ENCODE peak calls at places on chromosomes 13 and 19, in five cellular contexts. J is fibroblast of pulmonary artery, A is endothelial cell of umbilical vein, B is mucosa of descending colon, P is A549. G is an unnamed sample.

GRCh38 chr19:50252111-50252886 is 48.9 kb downstream of the MYH14 start:
- DNase-seq in J (peak), A (peak), B (peak), P (peak), G (no peak)

GRCh38 chr19:52963229-52963760 is 614 bp upstream of the ZNF816 start:
- DNase-seq in J (no peak), A (no peak), B (peak), P (no peak), G (no peak)

GRCh38 chr19:7916137-7916907 is 1.7 kb downstream of the TGFBR3L start:
- DNase-seq in J (no peak), A (no peak), B (peak), P (no peak), G (no peak)

GRCh38 chr19:45973564-45974338 is at the start of gene NOVA2:
- DNase-seq in J (peak), A (peak), B (peak), P (peak), G (peak)

GRCh38 chr13:91111476-91112190 is 235.9 kb upstream of the MIR17HG start:
- DNase-seq in J (no peak), A (no peak), B (no peak), P (no peak), G (no peak)

GRCh38 chr19:2820112-2820702 is 539 bp downstream of the ZNF554 start:
- DNase-seq in J (no peak), A (peak), B (peak), P (no peak), G (peak)

GRCh38 chr19:47331490-47331889 is 485 bp upstream of the C5AR2 start:
- DNase-seq in J (no peak), A (no peak), B (no peak), P (no peak), G (no peak)

GRCh38 chr19:3443840-3444694 is 36.3 kb downstream of the SMIM24 start:
- DNase-seq in J (peak), A (peak), B (no peak), P (no peak), G (no peak)

GRCh38 chr19:47228168-47228936 is 2.6 kb downstream of the BBC3 start:
- DNase-seq in J (no peak), A (no peak), B (peak), P (peak), G (peak)

GRCh38 chr13:103663996-103664395 is 597.8 kb upstream of the SLC10A2 start:
- DNase-seq in J (no peak), A (no peak), B (no peak), P (no peak), G (no peak)

GRCh38 chr13:111033172-111034133 is 81.7 kb upstream of the ARHGEF7 start:
- DNase-seq in J (no peak), A (no peak), B (no peak), P (no peak), G (no peak)

GRCh38 chr13:98181106-98181815 is 4.2 kb upstream of the RNF113B start:
- DNase-seq in J (no peak), A (no peak), B (no peak), P (no peak), G (no peak)

GRCh38 chr19:49570997-49571676 is 9.2 kb downstream of the NOSIP start:
- DNase-seq in J (no peak), A (no peak), B (peak), P (peak), G (no peak)

GRCh38 chr13:25375727-25376358 is 4.1 kb downstream of the ATP8A2 start:
- DNase-seq in J (peak), A (peak), B (no peak), P (peak), G (peak)

GRCh38 chr19:11598746-11599145 is 1.5 kb downstream of the ZNF627 start:
- DNase-seq in J (no peak), A (no peak), B (no peak), P (no peak), G (no peak)

GRCh38 chr13:37716395-37716794 is 117.8 kb upstream of the POSTN start:
- DNase-seq in J (peak), A (peak), B (no peak), P (no peak), G (peak)

GRCh38 chr19:52171321-52172169 is at the start of gene ZNF836:
- DNase-seq in J (peak), A (peak), B (peak), P (peak), G (peak)

GRCh38 chr13:34620073-34620858 is 321.8 kb upstream of the NBEA start:
- DNase-seq in J (no peak), A (no peak), B (no peak), P (no peak), G (no peak)

GRCh38 chr19:38544569-38545315 is 73.0 kb downstream of the MAP4K1 start:
- DNase-seq in J (peak), A (no peak), B (no peak), P (no peak), G (peak)
- TF ChIP-seq CTCF in J (no peak), A (no peak), B (peak), P (peak), G (peak)

GRCh38 chr13:114026128-114026880 is 52.4 kb upstream of the C13orf46 start:
- DNase-seq in J (no peak), A (no peak), B (no peak), P (no peak), G (no peak)
- H3K4me3 ChIP-seq in J (no peak), A (no peak), B (no peak), P (no peak), G (no peak)

GRCh38 chr13:94175076-94175475 is 304.4 kb downstream of the DCT start:
- DNase-seq in J (no peak), A (no peak), B (no peak), P (no peak), G (no peak)

GRCh38 chr13:94174009-94174408 is 305.5 kb downstream of the DCT start:
- DNase-seq in J (no peak), A (no peak), B (no peak), P (no peak), G (no peak)

GRCh38 chr13:94169783-94170513 is 309.5 kb downstream of the DCT start:
- DNase-seq in J (no peak), A (no peak), B (no peak), P (no peak), G (peak)

GRCh38 chr13:94176576-94176975 is 302.9 kb downstream of the DCT start:
- DNase-seq in J (no peak), A (no peak), B (no peak), P (no peak), G (no peak)

GRCh38 chr13:94173312-94173854 is 306.1 kb downstream of the DCT start:
- DNase-seq in J (no peak), A (no peak), B (no peak), P (no peak), G (peak)
- TF ChIP-seq CTCF in J (no peak), A (no peak), B (no peak), P (no peak), G (no peak)

GRCh38 chr13:109720758-109721184 is 65.6 kb downstream of the IRS2 start:
- DNase-seq in J (no peak), A (no peak), B (no peak), P (peak), G (no peak)
- H3K4me3 ChIP-seq in J (no peak), A (no peak), B (no peak), P (no peak), G (no peak)

DNA sequence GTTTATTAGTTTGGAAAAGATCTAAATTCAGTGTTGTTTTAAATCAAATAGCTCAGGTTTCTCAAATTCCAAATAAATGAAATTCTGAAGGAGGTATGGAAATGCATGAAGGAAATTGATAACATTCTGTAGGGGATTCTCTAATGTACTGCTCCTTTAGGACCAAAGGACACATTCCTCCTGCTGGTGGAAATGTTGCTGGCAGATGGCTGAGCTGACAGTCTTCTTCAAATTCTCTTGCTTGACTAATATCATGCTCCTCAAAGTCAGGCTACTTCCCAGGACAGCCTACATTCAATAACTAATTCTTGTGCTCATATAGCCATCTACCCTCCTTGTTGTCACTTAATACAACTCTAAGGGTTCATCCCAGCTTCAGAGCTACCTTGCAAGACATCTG is 1118.5 kb downstream of the PCDH9 start:
- DNase-seq in J (no peak), A (no peak), B (no peak), P (no peak), G (no peak)
- TF ChIP-seq CTCF in J (no peak), A (no peak), B (no peak), P (no peak), G (no peak)

DNA sequence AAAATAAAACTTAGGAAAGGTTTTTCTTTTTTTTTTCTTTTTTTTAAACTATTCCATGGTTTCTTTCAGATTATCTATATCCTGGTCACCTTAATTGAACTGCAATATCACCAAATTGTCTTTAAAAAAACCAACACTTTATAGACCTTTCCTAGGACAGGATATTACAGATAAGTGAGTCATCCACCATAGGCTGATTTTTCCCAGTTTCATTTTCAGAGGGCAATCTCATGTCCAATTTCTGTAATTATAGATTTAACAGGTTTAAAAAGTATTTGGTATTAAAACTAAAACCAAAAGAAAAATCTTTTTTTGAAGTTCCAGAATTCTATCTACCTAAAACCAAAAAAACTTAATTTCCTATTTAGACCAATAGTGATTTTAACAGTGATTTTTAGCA is 13.2 kb downstream of the SPART start:
- DNase-seq in J (peak), A (peak), B (no peak), P (no peak), G (peak)
- H3K4me3 ChIP-seq in J (peak), A (no peak), B (no peak), P (no peak), G (no peak)

GRCh38 chr19:32542477-32543106 is 38.4 kb upstream of the PDCD5 start:
- DNase-seq in J (no peak), A (no peak), B (no peak), P (no peak), G (no peak)

GRCh38 chr19:32537626-32538025 is 43.4 kb upstream of the PDCD5 start:
- DNase-seq in J (no peak), A (no peak), B (no peak), P (no peak), G (no peak)

GRCh38 chr19:32543107-32543900 is 37.7 kb upstream of the PDCD5 start:
- DNase-seq in J (no peak), A (no peak), B (no peak), P (peak), G (no peak)

GRCh38 chr19:32539240-32539916 is 41.6 kb upstream of the PDCD5 start:
- DNase-seq in J (no peak), A (no peak), B (no peak), P (no peak), G (no peak)
- TF ChIP-seq CTCF in J (no peak), A (no peak), B (no peak), P (no peak), G (no peak)

DNA sequence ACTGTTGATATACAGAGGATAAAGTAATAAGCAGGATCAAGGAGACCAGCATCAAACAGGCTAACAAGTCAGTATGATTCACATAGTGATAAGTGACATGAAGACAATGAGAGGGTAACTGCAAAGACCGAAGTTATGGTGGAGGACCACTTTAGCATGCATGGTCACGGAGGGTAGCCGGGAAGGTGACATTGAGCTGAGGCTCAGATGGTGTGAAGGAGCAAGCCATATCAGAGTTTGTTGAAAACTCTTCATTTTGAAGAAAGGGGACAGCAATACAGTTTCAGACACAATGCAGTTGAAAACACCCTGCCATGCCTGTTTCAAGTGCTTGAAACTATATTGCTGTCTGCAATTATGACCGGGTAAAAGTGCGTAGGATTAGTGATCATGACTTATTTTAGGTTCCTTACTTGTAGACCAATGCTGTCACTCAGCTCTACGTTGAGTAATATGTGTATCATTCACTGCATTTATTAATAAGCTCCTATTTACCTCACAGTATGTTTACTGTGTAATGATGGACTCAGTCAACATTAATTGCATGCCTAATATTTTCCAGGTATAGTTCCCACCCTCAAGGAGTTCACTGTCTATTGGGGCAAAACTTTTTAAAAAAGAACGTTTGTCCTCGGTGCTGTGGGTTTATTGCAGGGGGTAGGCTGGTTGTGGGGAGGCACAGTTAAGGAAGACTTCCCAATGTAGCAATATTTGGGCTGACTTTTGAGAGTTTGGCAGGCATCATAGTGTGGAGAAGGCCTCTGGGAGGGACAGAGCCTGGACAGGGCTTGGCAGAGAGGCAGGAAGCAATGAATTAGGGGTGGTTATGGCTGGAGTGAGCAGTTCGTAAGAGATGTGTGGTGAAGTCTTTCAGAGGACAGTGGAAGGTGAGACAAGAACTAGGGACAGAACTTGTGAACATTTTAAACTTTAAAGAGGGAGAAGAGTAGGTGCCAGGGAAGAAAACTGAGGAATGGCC is 3.2 kb downstream of the UBAC2 start:
- DNase-seq in J (no peak), A (no peak), B (no peak), P (no peak), G (no peak)
- H3K4me3 ChIP-seq in J (no peak), A (no peak), B (no peak), P (no peak), G (no peak)

GRCh38 chr19:23070353-23070781 is 46.5 kb upstream of the ZNF730 start:
- DNase-seq in J (peak), A (no peak), B (peak), P (peak), G (peak)
- TF ChIP-seq CTCF in J (peak), A (peak), B (no peak), P (no peak), G (peak)

G was measured in fibroblast of the aortic adventitia.